ENCODE peak calls at places on chromosomes 7 and 10, in five cellular contexts. S is endodermal cell, P is HT1080, Q is SHP77 treated with DMSO at 0.1 percent for 48 hours, U is PC-3. Z is an unnamed sample.

GRCh38 chr10:28457110-28457509 is 75.8 kb upstream of the WAC start:
- DNase-seq in P (no peak), U (no peak), S (no peak), Q (no peak), Z (no peak)

GRCh38 chr10:63192826-63193225 is 59.7 kb downstream of the NRBF2 start:
- DNase-seq in P (no peak), Q (no peak), U (no peak), S (no peak), Z (no peak)

GRCh38 chr10:118542789-118543188 is 52.7 kb downstream of the PRLHR start:
- DNase-seq in U (no peak), P (no peak), S (no peak), Q (no peak), Z (no peak)

GRCh38 chr7:152673902-152674301 is 2.0 kb downstream of the XRCC2 start:
- DNase-seq in U (peak; percentile 53), Q (no peak), P (no peak), S (no peak), Z (no peak)

GRCh38 chr10:3757638-3758490 is 27.1 kb downstream of the KLF6 start:
- DNase-seq in U (peak; percentile 49), P (peak; percentile 67), S (no peak), Q (no peak), Z (no peak)

GRCh38 chr7:78587443-78588044 is 789.0 kb downstream of the PHTF2 start:
- DNase-seq in P (peak; percentile 31), U (peak; percentile 70), S (no peak), Q (peak; percentile 21), Z (no peak)

GRCh38 chr10:95444792-95445191 is 116.4 kb downstream of the SORBS1 start:
- DNase-seq in Q (no peak), S (no peak), U (no peak), P (no peak), Z (no peak)

GRCh38 chr10:91662993-91663392 is 30.1 kb upstream of the PPP1R3C start:
- DNase-seq in U (no peak), Q (no peak), P (no peak), S (no peak), Z (no peak)

GRCh38 chr10:96082748-96083147 is 39.4 kb downstream of the CCNJ start:
- DNase-seq in Q (no peak), U (no peak), P (no peak), S (no peak), Z (no peak)

GRCh38 chr7:128271471-128272454 is 30.7 kb downstream of the LEP start:
- DNase-seq in S (no peak), P (no peak), U (no peak), Q (no peak), Z (no peak)

GRCh38 chr10:99276848-99277486 is 41.3 kb upstream of the HPSE2 start:
- DNase-seq in U (peak; percentile 56), S (no peak), Q (peak; percentile 10), P (no peak), Z (no peak)

GRCh38 chr10:30928742-30929141 is 102.9 kb downstream of the ZNF438 start:
- DNase-seq in Q (no peak), S (no peak), U (no peak), P (no peak), Z (no peak)

GRCh38 chr10:35564276-35564982 is 40.7 kb upstream of the GJD4 start:
- DNase-seq in S (no peak), U (no peak), Q (no peak), P (no peak), Z (no peak)

Z was measured in left cardiac atrium.